ENCODE peak calls at places on chromosomes 5 and 9, in seven cellular contexts. V is CD8-positive, alpha-beta T cell; F is CD4-positive, alpha-beta T cell; N is heart right ventricle; W is tibial artery; C is breast epithelium; E is B cell. X is an unnamed sample.

GRCh38 chr9:134297581-134297980 is 28.7 kb upstream of the RXRA start:
- DNase-seq in V (no peak), F (no peak), N (peak; percentile 8), W (no peak), C (no peak), E (no peak), X (no peak)

GRCh38 chr5:167155387-167156051 is 1135.9 kb upstream of the WWC1 start:
- DNase-seq in V (no peak), F (no peak), N (no peak), W (no peak), C (no peak), E (no peak), X (no peak)

GRCh38 chr9:27861887-27862286 is 288.6 kb upstream of the C9orf72 start:
- DNase-seq in V (no peak), F (no peak), N (no peak), W (no peak), C (no peak), E (no peak), X (no peak)

GRCh38 chr5:108381955-108382783 is at the start of gene FBXL17:
- DNase-seq in V (peak; percentile 88), F (peak; percentile 84), N (peak; percentile 93), W (peak; percentile 96), C (peak; percentile 90), E (peak; percentile 94), X (peak; percentile 46)

GRCh38 chr9:70261131-70261870 is 2.5 kb downstream of the SMC5 start:
- DNase-seq in V (no peak), F (no peak), N (no peak), W (no peak), C (no peak), E (no peak), X (no peak)

GRCh38 chr5:110639307-110639902 is 87.1 kb downstream of the TMEM232 start:
- DNase-seq in V (no peak), F (no peak), N (no peak), W (no peak), C (no peak), E (no peak), X (no peak)

GRCh38 chr9:14924821-14925220 is 14.6 kb upstream of the FREM1 start:
- DNase-seq in V (no peak), F (no peak), N (no peak), W (no peak), C (no peak), E (no peak), X (no peak)

GRCh38 chr5:122101636-122102285 is 23.7 kb upstream of the LOX start:
- DNase-seq in V (no peak), F (no peak), N (no peak), W (no peak), C (no peak), E (no peak), X (no peak)

GRCh38 chr9:129006328-129007034 is 21.6 kb downstream of the SH3GLB2 start:
- DNase-seq in V (peak; percentile 41), F (peak; percentile 44), N (peak; percentile 63), W (peak; percentile 82), C (peak; percentile 67), E (no peak), X (peak; percentile 75)

GRCh38 chr9:110604101-110604710 is 24.7 kb upstream of the SVEP1 start:
- DNase-seq in V (no peak), F (no peak), N (no peak), W (no peak), C (no peak), E (no peak), X (no peak)

GRCh38 chr9:14520341-14520740 is 172.9 kb downstream of the ZDHHC21 start:
- DNase-seq in V (no peak), F (no peak), N (no peak), W (no peak), C (no peak), E (no peak), X (no peak)

GRCh38 chr9:69671291-69671903 is 774 bp downstream of the APBA1 start:
- DNase-seq in V (no peak), F (no peak), N (no peak), W (peak; percentile 65), C (no peak), E (no peak), X (no peak)

GRCh38 chr5:11130111-11130510 is 369.1 kb upstream of the DAP start:
- DNase-seq in V (no peak), F (no peak), N (no peak), W (no peak), C (no peak), E (no peak), X (no peak)

GRCh38 chr5:135999396-136000139 is 29.2 kb upstream of the TGFBI start:
- DNase-seq in V (no peak), F (no peak), N (no peak), W (no peak), C (no peak), E (no peak), X (no peak)

GRCh38 chr9:567128-567745 is 274.3 kb upstream of the DMRT1 start:
- DNase-seq in V (no peak), F (no peak), N (no peak), W (no peak), C (no peak), E (peak; percentile 40), X (no peak)

GRCh38 chr5:124889522-124889828 is 143.0 kb upstream of the ZNF608 start:
- DNase-seq in V (no peak), F (no peak), N (no peak), W (no peak), C (no peak), E (no peak), X (no peak)

GRCh38 chr5:135913713-135914626 is 18.3 kb upstream of the IL9 start:
- DNase-seq in V (no peak), F (no peak), N (no peak), W (no peak), C (no peak), E (no peak), X (no peak)

GRCh38 chr9:5441043-5441442 is 3.3 kb upstream of the PLGRKT start:
- DNase-seq in V (no peak), F (no peak), N (no peak), W (no peak), C (no peak), E (no peak), X (no peak)

GRCh38 chr9:126327016-126327749 is 554 bp downstream of the MVB12B start:
- DNase-seq in V (peak; percentile 43), F (no peak), N (no peak), W (no peak), C (no peak), E (no peak), X (no peak)
- TF ChIP-seq CTCF in V (no peak), F (peak; percentile 18), N (no peak), W (no peak), C (no peak), E (no peak), X (no peak)

GRCh38 chr5:143550985-143551630 is 147.6 kb upstream of the NR3C1 start:
- DNase-seq in V (no peak), F (no peak), N (no peak), W (no peak), C (no peak), E (no peak), X (no peak)

GRCh38 chr5:143544606-143545005 is 141.1 kb upstream of the NR3C1 start:
- DNase-seq in V (no peak), F (no peak), N (no peak), W (no peak), C (no peak), E (no peak), X (no peak)

GRCh38 chr5:143543358-143544255 is 140.1 kb upstream of the NR3C1 start:
- DNase-seq in V (no peak), F (no peak), N (no peak), W (no peak), C (no peak), E (no peak), X (no peak)

GRCh38 chr5:143546394-143546793 is 142.9 kb upstream of the NR3C1 start:
- DNase-seq in V (no peak), F (no peak), N (no peak), W (no peak), C (no peak), E (no peak), X (no peak)

DNA sequence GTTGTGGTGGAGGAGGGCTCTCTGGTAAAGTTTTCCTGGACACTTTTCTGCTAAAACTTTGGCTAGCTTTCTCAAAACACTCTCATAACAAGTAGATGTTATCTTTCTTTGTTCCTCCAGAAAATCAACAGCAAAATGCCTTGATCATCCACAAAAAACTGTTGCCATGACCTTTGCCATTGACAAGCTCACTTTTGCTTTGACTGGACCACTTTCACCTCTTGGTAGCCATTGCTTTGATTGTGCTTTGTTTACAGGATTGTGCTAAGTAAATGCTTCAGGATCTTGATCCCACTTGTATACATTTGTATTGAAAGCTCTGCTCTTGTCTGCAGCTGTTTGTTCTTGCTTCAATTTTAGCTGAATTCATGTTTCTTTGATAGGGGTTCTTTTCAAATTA is 143.9 kb upstream of the NR3C1 start:
- DNase-seq in V (no peak), F (no peak), N (no peak), W (no peak), C (no peak), E (no peak), X (no peak)
- TF ChIP-seq CTCF in V (no peak), F (no peak), N (no peak), W (no peak), C (no peak), E (no peak), X (no peak)

GRCh38 chr9:136047076-136047774 is 47.9 kb downstream of the NACC2 start:
- DNase-seq in V (no peak), F (no peak), N (no peak), W (peak; percentile 59), C (no peak), E (no peak), X (no peak)
- TF ChIP-seq CTCF in V (no peak), F (no peak), N (no peak), W (no peak), C (no peak), E (no peak), X (no peak)

GRCh38 chr5:43469671-43470396 is 13.8 kb downstream of the TMEM267 start:
- DNase-seq in V (no peak), F (no peak), N (no peak), W (no peak), C (no peak), E (no peak), X (no peak)
- TF ChIP-seq CTCF in V (no peak), F (no peak), N (no peak), W (no peak), C (peak; percentile 19), E (no peak), X (no peak)

GRCh38 chr9:78144663-78145377 is 91.1 kb upstream of the CEP78 start:
- DNase-seq in V (no peak), F (no peak), N (no peak), W (no peak), C (no peak), E (no peak), X (no peak)
- TF ChIP-seq CTCF in V (no peak), F (no peak), N (no peak), W (no peak), C (no peak), E (no peak), X (no peak)

GRCh38 chr9:35385042-35385441 is 104.9 kb upstream of the RUSC2 start:
- DNase-seq in V (no peak), F (no peak), N (no peak), W (no peak), C (no peak), E (no peak), X (no peak)
- TF ChIP-seq CTCF in V (no peak), F (no peak), N (peak; percentile 20), W (peak; percentile 44), C (peak; percentile 24), E (no peak), X (no peak)

X was measured in D721Med.